ENCODE peak calls at places on chromosomes 12 and 14, in five cellular contexts. One of them, this sample, is unnamed.

GRCh38 chr12:57085999-57086950 is 2.6 kb upstream of the NAB2 start:
- DNase-seq in thoracic aorta: no peak
- DNase-seq in body of pancreas: peak; percentile 61
- DNase-seq in prostate gland: peak; percentile 61
- DNase-seq in testis: peak; percentile 76
- DNase-seq in this sample: peak; percentile 80

GRCh38 chr14:69719501-69719951 is 47.4 kb upstream of the SRSF5 start:
- DNase-seq in thoracic aorta: no peak
- DNase-seq in body of pancreas: peak; percentile 66
- DNase-seq in prostate gland: peak; percentile 22
- DNase-seq in testis: peak; percentile 45
- DNase-seq in this sample: peak; percentile 62

GRCh38 chr14:55579724-55580400 is at the start of gene KTN1:
- DNase-seq in thoracic aorta: no peak
- DNase-seq in body of pancreas: peak; percentile 86
- DNase-seq in prostate gland: peak; percentile 78
- DNase-seq in testis: peak; percentile 84
- DNase-seq in this sample: peak; percentile 92

GRCh38 chr14:90576581-90576980 is 179.8 kb downstream of the CALM1 start:
- DNase-seq in thoracic aorta: no peak
- DNase-seq in body of pancreas: peak; percentile 23
- DNase-seq in prostate gland: no peak
- DNase-seq in testis: no peak
- DNase-seq in this sample: no peak

GRCh38 chr14:24409956-24410355 is 11.2 kb downstream of the NYNRIN start:
- DNase-seq in thoracic aorta: no peak
- DNase-seq in body of pancreas: no peak
- DNase-seq in prostate gland: no peak
- DNase-seq in testis: no peak
- DNase-seq in this sample: no peak

GRCh38 chr14:32476532-32476931 is 147.4 kb downstream of the AKAP6 start:
- DNase-seq in thoracic aorta: no peak
- DNase-seq in body of pancreas: no peak
- DNase-seq in prostate gland: no peak
- DNase-seq in testis: no peak
- DNase-seq in this sample: no peak

GRCh38 chr12:118237053-118237665 is 101.2 kb downstream of the PEBP1 start:
- DNase-seq in thoracic aorta: no peak
- DNase-seq in body of pancreas: peak; percentile 3
- DNase-seq in prostate gland: no peak
- DNase-seq in testis: no peak
- DNase-seq in this sample: no peak

GRCh38 chr12:12451063-12451462 is 94.2 kb downstream of the BORCS5 start:
- DNase-seq in thoracic aorta: no peak
- DNase-seq in body of pancreas: no peak
- DNase-seq in prostate gland: no peak
- DNase-seq in testis: no peak
- DNase-seq in this sample: no peak

GRCh38 chr12:52182456-52182855 is 9.4 kb downstream of the KRT80 start:
- DNase-seq in thoracic aorta: no peak
- DNase-seq in body of pancreas: no peak
- DNase-seq in prostate gland: no peak
- DNase-seq in testis: no peak
- DNase-seq in this sample: no peak

GRCh38 chr12:45042599-45042998 is 8.3 kb downstream of the DBX2 start:
- DNase-seq in thoracic aorta: no peak
- DNase-seq in body of pancreas: no peak
- DNase-seq in prostate gland: no peak
- DNase-seq in testis: no peak
- DNase-seq in this sample: no peak

GRCh38 chr12:45034861-45035265 is 16.0 kb downstream of the DBX2 start:
- DNase-seq in thoracic aorta: no peak
- DNase-seq in body of pancreas: no peak
- DNase-seq in prostate gland: no peak
- DNase-seq in testis: no peak
- DNase-seq in this sample: no peak

GRCh38 chr12:45040977-45041376 is 9.9 kb downstream of the DBX2 start:
- DNase-seq in thoracic aorta: no peak
- DNase-seq in body of pancreas: no peak
- DNase-seq in prostate gland: no peak
- DNase-seq in testis: no peak
- DNase-seq in this sample: no peak

DNA sequence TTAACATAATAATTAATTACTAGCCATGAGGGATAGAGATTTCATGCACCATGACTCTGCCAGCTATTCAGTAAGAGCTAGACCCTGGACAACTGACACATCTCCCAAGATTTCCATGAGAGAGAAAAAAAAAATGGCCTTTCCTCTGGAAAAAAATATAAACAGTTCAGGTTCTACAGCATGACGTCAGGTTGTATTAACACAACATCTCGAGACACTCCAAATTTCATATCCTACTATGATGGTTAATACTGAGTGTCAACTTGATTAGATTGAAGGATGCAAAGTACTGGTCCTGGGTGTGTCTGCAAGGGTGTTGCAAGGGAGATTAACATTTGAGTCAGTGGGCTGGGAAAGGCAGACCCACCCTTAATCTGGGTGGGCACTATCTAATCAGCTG is 11.1 kb downstream of the DBX2 start:
- DNase-seq in thoracic aorta: no peak
- DNase-seq in body of pancreas: no peak
- DNase-seq in prostate gland: no peak
- DNase-seq in testis: no peak
- DNase-seq in this sample: no peak
- H3K4me3 ChIP-seq in thoracic aorta: no peak overlapping the region
- H3K4me3 ChIP-seq in body of pancreas: no peak overlapping the region
- H3K4me3 ChIP-seq in prostate gland: no peak overlapping the region
- H3K4me3 ChIP-seq in testis: no peak overlapping the region
- H3K4me3 ChIP-seq in this sample: no peak overlapping the region

GRCh38 chr14:63852817-63853730 is at the start of gene SYNE2:
- DNase-seq in thoracic aorta: peak; percentile 11
- DNase-seq in body of pancreas: peak; percentile 82
- DNase-seq in prostate gland: peak; percentile 80
- DNase-seq in testis: peak; percentile 79
- DNase-seq in this sample: peak; percentile 92

GRCh38 chr14:63857467-63858030 is 4.7 kb downstream of the SYNE2 start:
- DNase-seq in thoracic aorta: no peak
- DNase-seq in body of pancreas: no peak
- DNase-seq in prostate gland: no peak
- DNase-seq in testis: no peak
- DNase-seq in this sample: no peak

GRCh38 chr14:63854330-63854729 is 1.5 kb downstream of the SYNE2 start:
- DNase-seq in thoracic aorta: no peak
- DNase-seq in body of pancreas: no peak
- DNase-seq in prostate gland: no peak
- DNase-seq in testis: no peak
- DNase-seq in this sample: no peak

GRCh38 chr14:63853831-63854293 is 1.1 kb downstream of the SYNE2 start:
- DNase-seq in thoracic aorta: no peak
- DNase-seq in body of pancreas: peak; percentile 67
- DNase-seq in prostate gland: peak; percentile 83
- DNase-seq in testis: peak; percentile 79
- DNase-seq in this sample: peak; percentile 71

DNA sequence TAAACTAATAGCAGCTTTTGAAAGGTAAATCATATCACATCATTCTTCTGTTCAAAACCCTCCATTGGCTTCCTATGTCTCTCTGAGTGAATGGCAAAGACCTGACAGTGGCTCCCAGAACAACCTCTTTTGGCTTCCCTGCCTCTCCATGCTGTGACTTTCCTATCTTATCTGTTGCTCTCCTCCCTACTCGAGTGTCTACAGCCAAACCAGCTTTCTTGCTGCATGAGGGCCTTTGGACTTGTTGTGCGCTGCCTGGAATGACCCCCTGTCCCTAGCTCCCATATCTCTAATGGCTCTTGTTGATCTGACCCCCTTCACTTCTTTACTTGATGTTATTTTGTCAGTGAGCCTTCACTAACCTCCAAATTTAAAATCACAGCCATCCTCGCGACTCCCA is 2.5 kb downstream of the SYNE2 start:
- DNase-seq in thoracic aorta: no peak
- DNase-seq in body of pancreas: no peak
- DNase-seq in prostate gland: no peak
- DNase-seq in testis: peak; percentile 75
- DNase-seq in this sample: no peak
- H3K27ac ChIP-seq in thoracic aorta: no peak overlapping the region
- H3K27ac ChIP-seq in body of pancreas: peak overlapping the region; percentile 94
- H3K27ac ChIP-seq in prostate gland: no peak overlapping the region
- H3K27ac ChIP-seq in testis: peak overlapping the region; percentile 94
- H3K27ac ChIP-seq in this sample: peak overlapping the region; percentile 81

GRCh38 chr12:104738841-104739642 is 219.0 kb downstream of the SLC41A2 start:
- DNase-seq in thoracic aorta: no peak
- DNase-seq in body of pancreas: no peak
- DNase-seq in prostate gland: no peak
- DNase-seq in testis: no peak
- DNase-seq in this sample: no peak
- H3K4me3 ChIP-seq in thoracic aorta: no peak overlapping the region
- H3K4me3 ChIP-seq in body of pancreas: no peak overlapping the region
- H3K4me3 ChIP-seq in prostate gland: no peak overlapping the region
- H3K4me3 ChIP-seq in testis: no peak overlapping the region
- H3K4me3 ChIP-seq in this sample: no peak overlapping the region

GRCh38 chr12:120844768-120845449 is 59.2 kb downstream of the SPPL3 start:
- DNase-seq in thoracic aorta: no peak
- DNase-seq in body of pancreas: no peak
- DNase-seq in prostate gland: no peak
- DNase-seq in testis: no peak
- DNase-seq in this sample: peak; percentile 28
- H3K27ac ChIP-seq in thoracic aorta: no peak overlapping the region
- H3K27ac ChIP-seq in body of pancreas: no peak overlapping the region
- H3K27ac ChIP-seq in prostate gland: no peak overlapping the region
- H3K27ac ChIP-seq in testis: no peak overlapping the region
- H3K27ac ChIP-seq in this sample: no peak overlapping the region

DNA sequence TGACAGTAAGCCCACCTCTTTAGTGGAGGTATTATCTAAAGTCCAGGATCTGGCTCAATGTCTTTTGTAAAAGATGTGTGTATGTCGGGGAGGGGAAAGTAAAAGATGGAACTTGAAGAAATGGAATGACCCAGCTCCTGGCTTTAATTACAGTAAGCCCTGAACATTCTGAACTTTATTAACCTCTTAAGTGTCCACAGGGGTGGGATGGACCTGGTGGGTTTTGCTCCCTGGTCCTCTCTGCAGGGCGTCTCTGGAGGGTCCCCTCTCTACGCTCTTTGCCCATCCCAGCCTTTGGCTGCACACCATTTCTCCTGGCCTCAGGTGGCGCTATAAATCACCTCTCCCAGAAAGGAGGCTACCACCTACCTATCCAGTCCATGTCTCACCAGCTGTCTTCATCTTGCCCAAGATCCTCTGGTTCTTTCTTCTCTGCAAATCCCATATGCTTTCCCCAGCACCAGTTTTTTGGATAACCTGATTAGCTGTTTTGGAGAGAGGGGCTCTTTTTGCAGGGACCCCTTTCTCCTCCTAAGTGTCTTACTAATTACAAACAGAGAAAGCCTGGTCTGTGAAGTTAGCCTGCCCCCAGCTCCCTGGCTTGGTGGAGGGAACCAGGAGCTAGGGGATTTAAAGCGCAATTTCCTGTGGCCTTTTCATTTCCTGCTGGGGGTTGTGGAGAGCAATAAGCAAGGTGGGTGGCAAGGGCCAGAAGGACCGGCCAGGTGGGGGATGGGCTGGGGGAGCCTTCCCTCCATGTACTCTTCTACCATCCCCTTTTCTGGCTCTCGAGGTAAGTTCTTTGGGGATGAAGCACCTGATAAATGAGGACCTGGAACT is 3.9 kb upstream of the CISTR start:
- DNase-seq in thoracic aorta: no peak
- DNase-seq in body of pancreas: no peak
- DNase-seq in prostate gland: no peak
- DNase-seq in testis: no peak
- DNase-seq in this sample: no peak
- H3K4me3 ChIP-seq in thoracic aorta: no peak overlapping the region
- H3K4me3 ChIP-seq in body of pancreas: no peak overlapping the region
- H3K4me3 ChIP-seq in prostate gland: no peak overlapping the region
- H3K4me3 ChIP-seq in testis: no peak overlapping the region
- H3K4me3 ChIP-seq in this sample: no peak overlapping the region

GRCh38 chr12:63889721-63890509 is 45.4 kb downstream of the SRGAP1 start:
- DNase-seq in thoracic aorta: no peak
- DNase-seq in body of pancreas: no peak
- DNase-seq in prostate gland: no peak
- DNase-seq in testis: no peak
- DNase-seq in this sample: no peak
- H3K27ac ChIP-seq in thoracic aorta: no peak overlapping the region
- H3K27ac ChIP-seq in body of pancreas: no peak overlapping the region
- H3K27ac ChIP-seq in prostate gland: no peak overlapping the region
- H3K27ac ChIP-seq in testis: no peak overlapping the region
- H3K27ac ChIP-seq in this sample: no peak overlapping the region